ENCODE peak calls at places on chromosomes 7 and 10, in ten cellular contexts. L, Y, J, C, P, I, V, F, R and D are unnamed samples.

GRCh38 chr10:52805414-52806285 is 33.1 kb upstream of the MBL2 start:
- DNase-seq in Y (no peak), C (no peak), R (no peak), I (no peak), V (no peak), L (no peak), J (no peak), F (no peak), P (no peak), D (no peak)

GRCh38 chr10:33116293-33116697 is 158.3 kb upstream of the ITGB1 start:
- DNase-seq in I (peak; percentile 64), F (no peak), R (no peak), V (no peak), Y (no peak), J (peak; percentile 83), L (peak; percentile 65), C (no peak), P (no peak), D (peak; percentile 45)

GRCh38 chr7:9978111-9979064 is 995.3 kb upstream of the PHF14 start:
- DNase-seq in I (peak; percentile 7), P (no peak), Y (no peak), V (no peak), R (no peak), J (no peak), C (no peak), L (no peak), F (no peak), D (no peak)

GRCh38 chr7:97639036-97639435 is 92.8 kb upstream of the TAC1 start:
- DNase-seq in C (no peak), V (no peak), P (no peak), Y (no peak), I (no peak), F (no peak), L (no peak), R (no peak), J (no peak), D (peak; percentile 5)

GRCh38 chr10:103616705-103617361 is 123.3 kb downstream of the NEURL1 start:
- DNase-seq in I (no peak), C (no peak), V (peak; percentile 77), Y (peak; percentile 95), J (no peak), L (no peak), F (no peak), P (no peak), R (no peak), D (no peak)

GRCh38 chr7:112853429-112853828 is 63.2 kb upstream of the TMEM168 start:
- DNase-seq in J (no peak), R (no peak), C (no peak), P (no peak), I (no peak), L (no peak), V (no peak), F (no peak), Y (no peak), D (no peak)

GRCh38 chr10:15660990-15661389 is 58.7 kb downstream of the ITGA8 start:
- DNase-seq in I (peak; percentile 18), P (no peak), Y (no peak), C (no peak), R (no peak), L (no peak), J (no peak), F (peak; percentile 2), V (no peak), D (no peak)

GRCh38 chr7:91941450-91941849 is 788 bp downstream of the AKAP9 start:
- DNase-seq in I (peak; percentile 93), J (peak; percentile 42), R (peak; percentile 17), Y (peak; percentile 21), F (peak; percentile 22), C (peak; percentile 15), L (peak; percentile 56), V (no peak), P (peak; percentile 14), D (peak; percentile 21)

GRCh38 chr7:44534501-44534900 is 6.6 kb downstream of the NPC1L1 start:
- DNase-seq in L (peak; percentile 45), I (peak; percentile 79), C (peak; percentile 88), P (peak; percentile 19), V (no peak), R (peak; percentile 18), Y (peak; percentile 63), J (peak; percentile 69), F (peak; percentile 4), D (peak; percentile 91)

GRCh38 chr10:42242135-42242805 is 396.1 kb downstream of the ZNF33B start:
- DNase-seq in F (no peak), L (no peak), J (no peak), R (no peak), I (peak; percentile 0), Y (peak; percentile 3), P (no peak), V (no peak), C (no peak), D (no peak)

GRCh38 chr10:4234661-4235060 is 449.7 kb upstream of the KLF6 start:
- DNase-seq in L (peak; percentile 27), Y (no peak), I (no peak), V (no peak), P (no peak), R (peak; percentile 75), C (peak; percentile 7), J (no peak), F (no peak), D (peak; percentile 25)

GRCh38 chr10:33252794-33253203 is 81.7 kb downstream of the NRP1 start:
- DNase-seq in R (no peak), C (no peak), V (no peak), P (no peak), Y (peak; percentile 80), J (peak; percentile 89), F (no peak), L (peak; percentile 43), I (no peak), D (no peak)

GRCh38 chr10:113681533-113682470 is 2.1 kb downstream of the CASP7 start:
- DNase-seq in V (no peak), P (no peak), L (peak; percentile 67), R (no peak), I (no peak), C (no peak), J (no peak), F (no peak), Y (no peak), D (no peak)

GRCh38 chr10:110525349-110526260 is 27.9 kb downstream of the DUSP5 start:
- DNase-seq in F (no peak), L (no peak), I (no peak), P (no peak), J (peak; percentile 86), V (no peak), C (no peak), Y (peak; percentile 67), R (no peak), D (no peak)

GRCh38 chr10:3776796-3777571 is 8.0 kb downstream of the KLF6 start:
- DNase-seq in L (peak; percentile 87), I (no peak), Y (peak; percentile 65), F (no peak), C (no peak), P (no peak), V (peak; percentile 92), J (peak; percentile 96), R (peak; percentile 37), D (no peak)

GRCh38 chr7:142915315-142915714 is 18.2 kb downstream of the TRPV5 start:
- DNase-seq in I (no peak), P (no peak), L (no peak), J (no peak), V (no peak), C (no peak), Y (no peak), F (no peak), R (no peak), D (no peak)

GRCh38 chr10:77796311-77796915 is 130.1 kb downstream of the DLG5 start:
- DNase-seq in V (no peak), L (no peak), P (no peak), F (no peak), Y (no peak), C (no peak), J (no peak), I (no peak), R (no peak), D (no peak)

GRCh38 chr7:75663302-75663907 is 75.3 kb downstream of the HIP1 start:
- DNase-seq in Y (no peak), V (no peak), I (no peak), P (no peak), C (no peak), J (no peak), L (no peak), F (no peak), R (no peak), D (no peak)

GRCh38 chr10:117609095-117609821 is 66.7 kb downstream of the EMX2 start:
- DNase-seq in P (no peak), Y (peak; percentile 87), F (no peak), J (peak; percentile 88), I (no peak), C (peak; percentile 16), V (peak; percentile 72), R (no peak), L (no peak), D (no peak)

GRCh38 chr10:99534939-99535763 is 2.4 kb downstream of the NKX2-3 start:
- DNase-seq in R (no peak), L (peak; percentile 23), P (no peak), C (no peak), Y (no peak), F (no peak), V (peak; percentile 46), I (peak; percentile 38), J (peak; percentile 53), D (no peak)

GRCh38 chr7:105636982-105637381 is 55.7 kb upstream of the EFCAB10 start:
- DNase-seq in Y (no peak), C (no peak), J (no peak), I (no peak), L (no peak), P (no peak), V (no peak), R (no peak), F (no peak), D (no peak)

GRCh38 chr10:121927361-121927840 is 430 bp downstream of the ATE1 start:
- DNase-seq in P (no peak), C (peak; percentile 40), Y (peak; percentile 74), I (peak; percentile 62), J (peak; percentile 81), V (peak; percentile 75), R (no peak), L (no peak), F (peak; percentile 19), D (peak; percentile 68)

GRCh38 chr7:22319424-22320403 is 37.2 kb downstream of the RAPGEF5 start:
- DNase-seq in V (no peak), L (no peak), J (no peak), I (peak; percentile 94), C (no peak), R (no peak), P (no peak), F (peak; percentile 98), Y (no peak), D (no peak)

GRCh38 chr7:97342512-97342911 is 225.0 kb downstream of the SDHAF3 start:
- DNase-seq in V (no peak), Y (no peak), J (no peak), F (peak; percentile 67), I (no peak), C (no peak), P (no peak), R (no peak), L (no peak), D (no peak)

GRCh38 chr10:4038000-4038399 is 253.0 kb upstream of the KLF6 start:
- DNase-seq in F (no peak), J (no peak), Y (no peak), P (no peak), L (no peak), R (no peak), I (no peak), V (no peak), C (no peak), D (no peak)

GRCh38 chr7:41183741-41184140 is 519.1 kb downstream of the INHBA start:
- DNase-seq in F (no peak), P (no peak), L (no peak), Y (no peak), J (no peak), V (no peak), C (no peak), I (no peak), R (no peak), D (no peak)

GRCh38 chr10:99859585-99859984 is 77.1 kb downstream of the ABCC2 start:
- DNase-seq in Y (no peak), I (peak; percentile 57), V (no peak), C (no peak), R (no peak), L (no peak), F (no peak), P (no peak), J (peak; percentile 44), D (peak; percentile 64)

GRCh38 chr7:158381956-158382355 is 205.7 kb downstream of the PTPRN2 start:
- DNase-seq in C (no peak), V (no peak), P (no peak), Y (no peak), F (no peak), I (no peak), R (no peak), J (no peak), L (no peak), D (no peak)